ENCODE peak calls at places on chromosomes 7 and 10, in five cellular contexts. G is A549, J is HepG2, D is GM12878, V is endothelial cell of umbilical vein. T is an unnamed sample.

GRCh38 chr7:135100856-135101255 is 47.0 kb upstream of the TMEM140 start:
- DNase-seq in G (no peak), J (no peak), D (no peak), V (peak; percentile 17), T (no peak)

GRCh38 chr7:33516634-33517033 is 387.3 kb downstream of the BBS9 start:
- DNase-seq in G (no peak), J (no peak), D (no peak), V (no peak), T (no peak)

GRCh38 chr10:90286941-90287340 is 570.9 kb downstream of the HTR7 start:
- DNase-seq in G (no peak), J (no peak), D (no peak), V (no peak), T (no peak)

GRCh38 chr7:100720645-100721504 is 607 bp downstream of the EPO start:
- DNase-seq in G (no peak), J (peak; percentile 35), D (no peak), V (no peak), T (no peak)

GRCh38 chr7:68125173-68125572 is 1128.5 kb downstream of the TYW1 start:
- DNase-seq in G (no peak), J (no peak), D (no peak), V (no peak), T (no peak)

GRCh38 chr7:118352854-118353453 is 128.4 kb downstream of the ANKRD7 start:
- DNase-seq in G (peak; percentile 44), J (peak; percentile 31), D (no peak), V (no peak), T (peak; percentile 87)

GRCh38 chr10:98446121-98446655 is 547 bp downstream of the HPS1 start:
- DNase-seq in G (no peak), J (no peak), D (no peak), V (peak; percentile 36), T (peak; percentile 52)

GRCh38 chr10:129607607-129608006 is 140.6 kb downstream of the MGMT start:
- DNase-seq in G (no peak), J (no peak), D (no peak), V (no peak), T (no peak)

GRCh38 chr10:76779163-76779820 is 858.3 kb downstream of the KCNMA1 start:
- DNase-seq in G (no peak), J (no peak), D (no peak), V (no peak), T (no peak)

GRCh38 chr7:129134356-129134972 is 10.0 kb upstream of the TSPAN33 start:
- DNase-seq in G (no peak), J (no peak), D (no peak), V (peak; percentile 31), T (no peak)

GRCh38 chr10:103564799-103565365 is 71.4 kb downstream of the NEURL1 start:
- DNase-seq in G (peak; percentile 43), J (peak; percentile 26), D (no peak), V (no peak), T (peak; percentile 49)

GRCh38 chr7:25621993-25622392 is 393.7 kb upstream of the NPVF start:
- DNase-seq in G (no peak), J (no peak), D (no peak), V (no peak), T (no peak)

GRCh38 chr10:111784936-111785465 is 398.6 kb downstream of the GPAM start:
- DNase-seq in G (no peak), J (no peak), D (no peak), V (no peak), T (no peak)

GRCh38 chr7:2710901-2711551 is 23.0 kb downstream of the AMZ1 start:
- DNase-seq in G (no peak), J (no peak), D (peak; percentile 57), V (no peak), T (peak; percentile 89)

GRCh38 chr10:106705576-106706526 is 458.7 kb downstream of the SORCS1 start:
- DNase-seq in G (peak; percentile 54), J (peak; percentile 48), D (no peak), V (no peak), T (peak; percentile 67)

GRCh38 chr10:24238527-24239247 is 29.7 kb downstream of the KIAA1217 start:
- DNase-seq in G (no peak), J (no peak), D (no peak), V (no peak), T (no peak)

GRCh38 chr10:61280303-61280702 is 172.9 kb downstream of the TMEM26 start:
- DNase-seq in G (peak; percentile 73), J (no peak), D (no peak), V (peak; percentile 6), T (peak; percentile 18)

GRCh38 chr10:125158528-125159485 is 1.6 kb downstream of the CTBP2 start:
- DNase-seq in G (peak; percentile 42), J (no peak), D (no peak), V (peak; percentile 76), T (peak; percentile 67)

GRCh38 chr7:124033093-124033806 is 383 bp upstream of the TMEM229A start:
- DNase-seq in G (no peak), J (no peak), D (no peak), V (no peak), T (no peak)

GRCh38 chr10:96306516-96306915 is 2.3 kb downstream of the DNTT start:
- DNase-seq in G (no peak), J (no peak), D (no peak), V (no peak), T (no peak)

GRCh38 chr7:14507617-14508016 is 394.9 kb downstream of the DGKB start:
- DNase-seq in G (no peak), J (no peak), D (no peak), V (no peak), T (no peak)

GRCh38 chr7:157522189-157522588 is 185.4 kb downstream of the DNAJB6 start:
- DNase-seq in G (no peak), J (no peak), D (no peak), V (no peak), T (no peak)

GRCh38 chr7:45990276-45990675 is 69.2 kb upstream of the IGFBP3 start:
- DNase-seq in G (no peak), J (no peak), D (no peak), V (no peak), T (no peak)

GRCh38 chr10:118768041-118768933 is 13.5 kb upstream of the CACUL1 start:
- DNase-seq in G (no peak), J (no peak), D (no peak), V (no peak), T (no peak)

GRCh38 chr7:88200793-88201192 is 19.0 kb downstream of the SRI start:
- DNase-seq in G (no peak), J (no peak), D (no peak), V (no peak), T (no peak)

GRCh38 chr10:76051007-76051936 is 619.8 kb downstream of the LRMDA start:
- DNase-seq in G (no peak), J (peak; percentile 100), D (no peak), V (no peak), T (no peak)

GRCh38 chr10:4353964-4354363 is 472.0 kb upstream of the AKR1E2 start:
- DNase-seq in G (peak; percentile 60), J (no peak), D (no peak), V (peak; percentile 96), T (no peak)

DNA sequence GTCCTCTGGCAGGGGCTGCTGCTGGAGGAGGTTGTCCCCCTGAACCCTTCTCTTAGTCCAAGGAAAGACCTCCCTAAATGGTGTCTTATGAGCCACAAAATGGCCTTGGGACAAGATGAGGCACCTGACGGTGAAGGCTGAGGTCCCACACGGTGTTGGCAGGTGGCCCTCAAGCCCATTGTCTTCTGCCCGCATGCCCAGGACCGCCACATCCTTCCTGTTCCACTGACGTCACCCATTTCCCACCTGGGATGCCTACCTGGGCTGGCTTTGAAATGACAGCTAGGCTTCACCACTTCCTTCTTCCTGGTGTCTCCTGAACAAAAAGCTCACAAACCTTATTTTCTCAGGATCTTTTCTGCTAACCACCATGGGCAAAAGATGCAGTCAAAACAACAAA is 2.1 kb upstream of the DMBT1 start:
- DNase-seq in G (no peak), J (no peak), D (no peak), V (no peak), T (no peak)
- TF ChIP-seq MYC in G (no peak), J (no peak), D (no peak), V (no peak), T (no peak)

GRCh38 chr7:111026806-111027205 is 64.1 kb upstream of the LRRN3 start:
- DNase-seq in G (no peak), J (no peak), D (no peak), V (no peak), T (no peak)
- TF ChIP-seq MYC in G (no peak), J (no peak), D (no peak), V (no peak), T (no peak)

DNA sequence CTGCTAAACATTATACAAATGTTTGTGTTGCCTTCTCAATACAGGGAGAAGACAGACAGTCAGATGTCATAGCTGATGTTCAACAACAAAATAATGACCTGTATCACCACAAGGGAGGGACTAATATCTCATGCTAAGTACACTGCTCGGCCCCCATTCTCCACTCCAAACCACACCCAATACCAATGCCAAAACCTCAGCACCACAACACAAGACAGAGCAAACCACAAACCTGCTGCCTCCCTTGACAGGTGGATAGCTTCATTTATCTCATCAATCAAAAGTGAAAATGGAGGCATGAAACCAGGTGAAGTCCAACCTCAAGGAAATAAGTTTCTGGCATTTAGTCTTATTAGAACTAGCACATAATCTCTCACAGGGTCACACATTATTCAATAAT is 109.5 kb downstream of the PARD3 start:
- DNase-seq in G (no peak), J (no peak), D (no peak), V (no peak), T (no peak)
- TF ChIP-seq MYC in G (no peak), J (no peak), D (no peak), V (no peak), T (no peak)

GRCh38 chr10:48935141-48935540 is 4.5 kb downstream of the LRRC18 start:
- DNase-seq in G (no peak), J (no peak), D (no peak), V (no peak), T (no peak)

GRCh38 chr10:48932831-48933670 is 6.6 kb downstream of the LRRC18 start:
- DNase-seq in G (no peak), J (no peak), D (no peak), V (no peak), T (no peak)

GRCh38 chr10:48934672-48935071 is 5.0 kb downstream of the LRRC18 start:
- DNase-seq in G (no peak), J (no peak), D (no peak), V (no peak), T (no peak)

GRCh38 chr10:48929413-48929990 is 10.1 kb downstream of the LRRC18 start:
- DNase-seq in G (no peak), J (no peak), D (no peak), V (no peak), T (no peak)

DNA sequence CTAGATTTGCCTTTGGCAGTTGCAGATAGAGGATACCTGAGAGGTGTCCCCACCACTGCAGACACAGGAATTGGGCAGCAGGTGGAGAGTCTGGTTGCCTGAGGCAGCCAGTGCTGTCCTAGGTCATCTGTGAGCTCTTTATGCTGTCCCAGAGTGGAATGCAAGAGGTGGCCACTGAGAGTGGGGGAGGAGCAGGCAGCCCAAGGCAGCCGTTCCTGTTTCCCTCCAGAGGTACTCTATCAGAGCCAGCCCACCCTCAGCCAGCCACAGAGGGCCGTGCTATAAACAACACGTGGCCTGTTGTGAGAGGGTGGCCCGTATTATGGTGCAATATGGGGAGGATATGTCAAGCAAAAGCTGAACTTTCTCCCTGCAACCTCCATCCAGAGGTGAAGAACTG is 8.5 kb downstream of the LRRC18 start:
- DNase-seq in G (no peak), J (no peak), D (no peak), V (no peak), T (peak; percentile 58)
- TF ChIP-seq MYC in G (no peak), J (no peak), D (no peak), V (no peak), T (peak; percentile 70)

GRCh38 chr10:11243425-11244222 is 226.0 kb downstream of the CELF2 start:
- DNase-seq in G (no peak), J (no peak), D (no peak), V (no peak), T (no peak)
- TF ChIP-seq MYC in G (no peak), J (no peak), D (no peak), V (no peak), T (no peak)

GRCh38 chr7:151940048-151940845 is 16.0 kb upstream of the GALNTL5 start:
- DNase-seq in G (peak; percentile 17), J (no peak), D (no peak), V (no peak), T (peak; percentile 67)
- TF ChIP-seq MYC in G (no peak), J (no peak), D (no peak), V (no peak), T (no peak)

T was measured in NB4.